ENCODE peak calls at places on chromosomes 11 and 22, in ten cellular contexts. One of them, this sample, is unnamed.

GRCh38 chr11:94193288-94193687 is 64.6 kb downstream of the PANX1 start:
- DNase-seq in GM23248: peak; percentile 81
- DNase-seq in ovary: no peak
- DNase-seq in body of pancreas: no peak
- DNase-seq in choroid plexus epithelial cell: no peak
- DNase-seq in fibroblast of pulmonary artery: peak; percentile 57
- DNase-seq in epithelial cell of esophagus: peak; percentile 76
- DNase-seq in AG09309: no peak
- DNase-seq in tibial artery: no peak
- DNase-seq in Panc1: no peak
- DNase-seq in this sample: peak; percentile 86

GRCh38 chr22:40889116-40889515 is 27.2 kb upstream of the DNAJB7 start:
- DNase-seq in GM23248: no peak
- DNase-seq in ovary: no peak
- DNase-seq in body of pancreas: no peak
- DNase-seq in choroid plexus epithelial cell: no peak
- DNase-seq in fibroblast of pulmonary artery: no peak
- DNase-seq in epithelial cell of esophagus: peak; percentile 63
- DNase-seq in AG09309: no peak
- DNase-seq in tibial artery: no peak
- DNase-seq in Panc1: no peak
- DNase-seq in this sample: no peak

GRCh38 chr22:20127869-20128618 is 3.6 kb upstream of the ZDHHC8 start:
- DNase-seq in GM23248: no peak
- DNase-seq in ovary: no peak
- DNase-seq in body of pancreas: no peak
- DNase-seq in choroid plexus epithelial cell: no peak
- DNase-seq in fibroblast of pulmonary artery: no peak
- DNase-seq in epithelial cell of esophagus: no peak
- DNase-seq in AG09309: no peak
- DNase-seq in tibial artery: no peak
- DNase-seq in Panc1: no peak
- DNase-seq in this sample: no peak

GRCh38 chr11:9362393-9362863 is 22.0 kb upstream of the IPO7 start:
- DNase-seq in GM23248: peak; percentile 24
- DNase-seq in ovary: no peak
- DNase-seq in body of pancreas: no peak
- DNase-seq in choroid plexus epithelial cell: no peak
- DNase-seq in fibroblast of pulmonary artery: no peak
- DNase-seq in epithelial cell of esophagus: no peak
- DNase-seq in AG09309: no peak
- DNase-seq in tibial artery: no peak
- DNase-seq in Panc1: no peak
- DNase-seq in this sample: no peak

GRCh38 chr22:44204937-44205712 is 24.4 kb downstream of the PARVG start:
- DNase-seq in GM23248: no peak
- DNase-seq in ovary: peak; percentile 8
- DNase-seq in body of pancreas: no peak
- DNase-seq in choroid plexus epithelial cell: no peak
- DNase-seq in fibroblast of pulmonary artery: no peak
- DNase-seq in epithelial cell of esophagus: no peak
- DNase-seq in AG09309: no peak
- DNase-seq in tibial artery: peak; percentile 56
- DNase-seq in Panc1: no peak
- DNase-seq in this sample: no peak

GRCh38 chr11:131422491-131422890 is 52.1 kb downstream of the NTM start:
- DNase-seq in GM23248: no peak
- DNase-seq in ovary: no peak
- DNase-seq in body of pancreas: no peak
- DNase-seq in choroid plexus epithelial cell: no peak
- DNase-seq in fibroblast of pulmonary artery: no peak
- DNase-seq in epithelial cell of esophagus: peak; percentile 40
- DNase-seq in AG09309: no peak
- DNase-seq in tibial artery: no peak
- DNase-seq in Panc1: no peak
- DNase-seq in this sample: no peak

GRCh38 chr22:36143066-36143815 is 17.3 kb downstream of the APOL3 start:
- DNase-seq in GM23248: no peak
- DNase-seq in ovary: no peak
- DNase-seq in body of pancreas: no peak
- DNase-seq in choroid plexus epithelial cell: no peak
- DNase-seq in fibroblast of pulmonary artery: no peak
- DNase-seq in epithelial cell of esophagus: no peak
- DNase-seq in AG09309: no peak
- DNase-seq in tibial artery: no peak
- DNase-seq in Panc1: no peak
- DNase-seq in this sample: no peak

GRCh38 chr11:86811637-86812321 is 11.4 kb downstream of the PRSS23 start:
- DNase-seq in GM23248: peak; percentile 81
- DNase-seq in ovary: no peak
- DNase-seq in body of pancreas: peak; percentile 63
- DNase-seq in choroid plexus epithelial cell: peak; percentile 89
- DNase-seq in fibroblast of pulmonary artery: peak; percentile 62
- DNase-seq in epithelial cell of esophagus: peak; percentile 80
- DNase-seq in AG09309: peak; percentile 34
- DNase-seq in tibial artery: no peak
- DNase-seq in Panc1: no peak
- DNase-seq in this sample: peak; percentile 67

GRCh38 chr22:35114296-35114980 is 48.5 kb downstream of the ISX start:
- DNase-seq in GM23248: no peak
- DNase-seq in ovary: no peak
- DNase-seq in body of pancreas: no peak
- DNase-seq in choroid plexus epithelial cell: no peak
- DNase-seq in fibroblast of pulmonary artery: no peak
- DNase-seq in epithelial cell of esophagus: no peak
- DNase-seq in AG09309: no peak
- DNase-seq in tibial artery: no peak
- DNase-seq in Panc1: no peak
- DNase-seq in this sample: no peak

GRCh38 chr11:69425895-69426544 is 55.4 kb upstream of the LINC01488 start:
- DNase-seq in GM23248: no peak
- DNase-seq in ovary: no peak
- DNase-seq in body of pancreas: no peak
- DNase-seq in choroid plexus epithelial cell: no peak
- DNase-seq in fibroblast of pulmonary artery: no peak
- DNase-seq in epithelial cell of esophagus: no peak
- DNase-seq in AG09309: no peak
- DNase-seq in tibial artery: no peak
- DNase-seq in Panc1: no peak
- DNase-seq in this sample: no peak

GRCh38 chr11:14974723-14975587 is 2.8 kb upstream of the CALCA start:
- DNase-seq in GM23248: peak; percentile 64
- DNase-seq in ovary: no peak
- DNase-seq in body of pancreas: peak; percentile 68
- DNase-seq in choroid plexus epithelial cell: peak; percentile 48
- DNase-seq in fibroblast of pulmonary artery: peak; percentile 40
- DNase-seq in epithelial cell of esophagus: peak; percentile 68
- DNase-seq in AG09309: no peak
- DNase-seq in tibial artery: no peak
- DNase-seq in Panc1: peak; percentile 20
- DNase-seq in this sample: no peak

GRCh38 chr22:37223965-37224551 is 11.8 kb upstream of the SSTR3 start:
- DNase-seq in GM23248: no peak
- DNase-seq in ovary: no peak
- DNase-seq in body of pancreas: no peak
- DNase-seq in choroid plexus epithelial cell: no peak
- DNase-seq in fibroblast of pulmonary artery: no peak
- DNase-seq in epithelial cell of esophagus: no peak
- DNase-seq in AG09309: no peak
- DNase-seq in tibial artery: no peak
- DNase-seq in Panc1: no peak
- DNase-seq in this sample: no peak

GRCh38 chr11:68550485-68550817 is 89.9 kb downstream of the PPP6R3 start:
- DNase-seq in GM23248: peak; percentile 63
- DNase-seq in ovary: no peak
- DNase-seq in body of pancreas: no peak
- DNase-seq in choroid plexus epithelial cell: peak; percentile 56
- DNase-seq in fibroblast of pulmonary artery: peak; percentile 78
- DNase-seq in epithelial cell of esophagus: no peak
- DNase-seq in AG09309: no peak
- DNase-seq in tibial artery: no peak
- DNase-seq in Panc1: no peak
- DNase-seq in this sample: no peak

GRCh38 chr11:102111011-102111786 is 952 bp downstream of the YAP1 start:
- DNase-seq in GM23248: peak; percentile 89
- DNase-seq in ovary: peak; percentile 89
- DNase-seq in body of pancreas: peak; percentile 80
- DNase-seq in choroid plexus epithelial cell: peak; percentile 92
- DNase-seq in fibroblast of pulmonary artery: peak; percentile 92
- DNase-seq in epithelial cell of esophagus: peak; percentile 80
- DNase-seq in AG09309: no peak
- DNase-seq in tibial artery: peak; percentile 85
- DNase-seq in Panc1: no peak
- DNase-seq in this sample: peak; percentile 73

GRCh38 chr11:45982656-45983470 is 60.4 kb downstream of the LARGE2 start:
- DNase-seq in GM23248: peak; percentile 84
- DNase-seq in ovary: peak; percentile 39
- DNase-seq in body of pancreas: peak; percentile 13
- DNase-seq in choroid plexus epithelial cell: peak; percentile 78
- DNase-seq in fibroblast of pulmonary artery: peak; percentile 92
- DNase-seq in epithelial cell of esophagus: peak; percentile 75
- DNase-seq in AG09309: no peak
- DNase-seq in tibial artery: no peak
- DNase-seq in Panc1: no peak
- DNase-seq in this sample: peak; percentile 80
- H3K4me3 ChIP-seq in GM23248: peak overlapping the region; percentile 5
- H3K4me3 ChIP-seq in ovary: no peak overlapping the region
- H3K4me3 ChIP-seq in body of pancreas: no peak overlapping the region
- H3K4me3 ChIP-seq in choroid plexus epithelial cell: no peak overlapping the region
- H3K4me3 ChIP-seq in fibroblast of pulmonary artery: no peak overlapping the region
- H3K4me3 ChIP-seq in epithelial cell of esophagus: no peak overlapping the region
- H3K4me3 ChIP-seq in AG09309: no peak overlapping the region
- H3K4me3 ChIP-seq in tibial artery: no peak overlapping the region
- H3K4me3 ChIP-seq in Panc1: no peak overlapping the region
- H3K4me3 ChIP-seq in this sample: no peak overlapping the region

DNA sequence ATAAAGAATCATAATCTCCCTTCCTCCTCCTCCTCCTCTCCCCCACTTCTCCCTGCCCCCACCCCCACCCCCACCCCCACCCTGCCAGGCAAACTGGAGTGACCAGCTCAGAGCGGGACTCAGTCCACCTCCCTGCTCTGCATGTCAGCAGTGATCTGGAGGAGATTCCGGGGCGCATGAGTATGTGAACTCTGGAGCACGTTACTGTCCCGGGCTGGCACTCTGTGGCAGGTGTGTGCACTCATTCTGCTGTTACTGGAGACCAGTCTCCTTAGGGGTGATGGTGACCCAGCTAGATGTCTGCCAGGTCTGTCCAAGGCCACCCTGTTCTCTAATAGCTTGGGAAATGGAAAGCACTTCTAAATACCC is 33.9 kb downstream of the MARK2 start:
- DNase-seq in GM23248: no peak
- DNase-seq in ovary: no peak
- DNase-seq in body of pancreas: peak; percentile 52
- DNase-seq in choroid plexus epithelial cell: no peak
- DNase-seq in fibroblast of pulmonary artery: no peak
- DNase-seq in epithelial cell of esophagus: no peak
- DNase-seq in AG09309: no peak
- DNase-seq in tibial artery: no peak
- DNase-seq in Panc1: no peak
- DNase-seq in this sample: no peak
- H3K4me3 ChIP-seq in GM23248: no peak overlapping the region
- H3K4me3 ChIP-seq in ovary: no peak overlapping the region
- H3K4me3 ChIP-seq in body of pancreas: no peak overlapping the region
- H3K4me3 ChIP-seq in choroid plexus epithelial cell: no peak overlapping the region
- H3K4me3 ChIP-seq in fibroblast of pulmonary artery: no peak overlapping the region
- H3K4me3 ChIP-seq in epithelial cell of esophagus: no peak overlapping the region
- H3K4me3 ChIP-seq in AG09309: no peak overlapping the region
- H3K4me3 ChIP-seq in tibial artery: no peak overlapping the region
- H3K4me3 ChIP-seq in Panc1: no peak overlapping the region
- H3K4me3 ChIP-seq in this sample: no peak overlapping the region

GRCh38 chr11:10566257-10566956 is 2.1 kb downstream of the LYVE1 start:
- DNase-seq in GM23248: peak; percentile 19
- DNase-seq in ovary: no peak
- DNase-seq in body of pancreas: no peak
- DNase-seq in choroid plexus epithelial cell: no peak
- DNase-seq in fibroblast of pulmonary artery: no peak
- DNase-seq in epithelial cell of esophagus: peak; percentile 15
- DNase-seq in AG09309: no peak
- DNase-seq in tibial artery: no peak
- DNase-seq in Panc1: no peak
- DNase-seq in this sample: no peak
- H3K4me3 ChIP-seq in GM23248: no peak overlapping the region
- H3K4me3 ChIP-seq in ovary: no peak overlapping the region
- H3K4me3 ChIP-seq in body of pancreas: no peak overlapping the region
- H3K4me3 ChIP-seq in choroid plexus epithelial cell: no peak overlapping the region
- H3K4me3 ChIP-seq in fibroblast of pulmonary artery: no peak overlapping the region
- H3K4me3 ChIP-seq in epithelial cell of esophagus: no peak overlapping the region
- H3K4me3 ChIP-seq in AG09309: no peak overlapping the region
- H3K4me3 ChIP-seq in tibial artery: no peak overlapping the region
- H3K4me3 ChIP-seq in Panc1: no peak overlapping the region
- H3K4me3 ChIP-seq in this sample: no peak overlapping the region

DNA sequence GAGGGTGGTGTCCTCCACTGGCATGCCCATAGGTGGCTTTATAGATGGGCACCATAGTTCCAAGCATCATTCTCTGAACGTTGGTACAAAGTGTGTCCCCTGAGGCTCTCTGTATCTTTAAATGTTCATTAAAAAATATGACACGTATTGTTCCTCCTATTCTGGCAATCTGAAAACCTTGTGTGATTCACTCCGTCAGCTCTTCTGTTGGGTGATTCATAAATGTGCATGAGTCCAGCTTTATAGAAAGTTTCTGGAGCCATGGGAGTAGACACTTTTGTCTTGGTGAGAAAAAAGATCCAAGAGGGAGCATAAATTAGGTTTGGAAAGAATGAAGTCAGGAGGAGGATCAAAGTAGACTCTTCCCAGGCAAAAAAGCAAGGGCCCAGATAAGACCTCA is 728.8 kb downstream of the NELL1 start:
- DNase-seq in GM23248: no peak
- DNase-seq in ovary: no peak
- DNase-seq in body of pancreas: no peak
- DNase-seq in choroid plexus epithelial cell: no peak
- DNase-seq in fibroblast of pulmonary artery: no peak
- DNase-seq in epithelial cell of esophagus: no peak
- DNase-seq in AG09309: no peak
- DNase-seq in tibial artery: no peak
- DNase-seq in Panc1: no peak
- DNase-seq in this sample: no peak
- H3K4me3 ChIP-seq in GM23248: no peak overlapping the region
- H3K4me3 ChIP-seq in ovary: no peak overlapping the region
- H3K4me3 ChIP-seq in body of pancreas: no peak overlapping the region
- H3K4me3 ChIP-seq in choroid plexus epithelial cell: no peak overlapping the region
- H3K4me3 ChIP-seq in fibroblast of pulmonary artery: no peak overlapping the region
- H3K4me3 ChIP-seq in epithelial cell of esophagus: no peak overlapping the region
- H3K4me3 ChIP-seq in AG09309: no peak overlapping the region
- H3K4me3 ChIP-seq in tibial artery: no peak overlapping the region
- H3K4me3 ChIP-seq in Panc1: no peak overlapping the region
- H3K4me3 ChIP-seq in this sample: no peak overlapping the region

GRCh38 chr11:128496684-128497056 is 90.7 kb downstream of the ETS1 start:
- DNase-seq in GM23248: peak; percentile 86
- DNase-seq in ovary: no peak
- DNase-seq in body of pancreas: no peak
- DNase-seq in choroid plexus epithelial cell: no peak
- DNase-seq in fibroblast of pulmonary artery: no peak
- DNase-seq in epithelial cell of esophagus: peak; percentile 54
- DNase-seq in AG09309: no peak
- DNase-seq in tibial artery: peak; percentile 77
- DNase-seq in Panc1: no peak
- DNase-seq in this sample: no peak
- H3K4me3 ChIP-seq in GM23248: peak overlapping the region; percentile 58
- H3K4me3 ChIP-seq in ovary: no peak overlapping the region
- H3K4me3 ChIP-seq in body of pancreas: no peak overlapping the region
- H3K4me3 ChIP-seq in choroid plexus epithelial cell: no peak overlapping the region
- H3K4me3 ChIP-seq in fibroblast of pulmonary artery: no peak overlapping the region
- H3K4me3 ChIP-seq in epithelial cell of esophagus: no peak overlapping the region
- H3K4me3 ChIP-seq in AG09309: no peak overlapping the region
- H3K4me3 ChIP-seq in tibial artery: no peak overlapping the region
- H3K4me3 ChIP-seq in Panc1: peak overlapping the region; percentile 2
- H3K4me3 ChIP-seq in this sample: no peak overlapping the region

GRCh38 chr11:2929511-2929879 is 275 bp upstream of the PHLDA2 start:
- DNase-seq in GM23248: peak; percentile 91
- DNase-seq in ovary: no peak
- DNase-seq in body of pancreas: peak; percentile 75
- DNase-seq in choroid plexus epithelial cell: peak; percentile 82
- DNase-seq in fibroblast of pulmonary artery: peak; percentile 66
- DNase-seq in epithelial cell of esophagus: peak; percentile 87
- DNase-seq in AG09309: no peak
- DNase-seq in tibial artery: peak; percentile 82
- DNase-seq in Panc1: no peak
- DNase-seq in this sample: no peak
- H3K4me3 ChIP-seq in GM23248: peak overlapping the region; percentile 78
- H3K4me3 ChIP-seq in ovary: peak overlapping the region; percentile 35
- H3K4me3 ChIP-seq in body of pancreas: no peak overlapping the region
- H3K4me3 ChIP-seq in choroid plexus epithelial cell: peak overlapping the region; percentile 81
- H3K4me3 ChIP-seq in fibroblast of pulmonary artery: peak overlapping the region; percentile 71
- H3K4me3 ChIP-seq in epithelial cell of esophagus: peak overlapping the region; percentile 40
- H3K4me3 ChIP-seq in AG09309: peak overlapping the region; percentile 86
- H3K4me3 ChIP-seq in tibial artery: peak overlapping the region; percentile 75
- H3K4me3 ChIP-seq in Panc1: peak overlapping the region; percentile 84
- H3K4me3 ChIP-seq in this sample: peak overlapping the region; percentile 75